ENCODE peak calls at places on chromosomes 2 and 18, in eight cellular contexts. V is activated naive CD4-positive, alpha-beta T cell treated with anti-CD3 and anti-CD28 coated beads, Interleukin-2, amount 10 ng/mL, durations not matched to agents 7 days and 5 days; Z is activated CD8-positive, alpha-beta memory T cell treated with anti-CD3 and anti-CD28 coated beads, Interleukin-2, amount 50 U/mL, for 4 hours; O is NCI-H1105; Q is bronchial epithelial cell; S is body of pancreas; A is stimulated activated naive B cell treated with anti-CD40 and anti-IgM and Interleukin-4, amounts not matched to agents 10 μg/mL and 1 μg/mL and 100 μg/mL, for 72 hours; G is activated effector memory CD4-positive, alpha-beta T cell treated with anti-CD3 and anti-CD28 coated beads, Interleukin-2, amount 50 U/mL, for 16 hours. B is an unnamed sample.

GRCh38 chr18:26621161-26622026 is 73.0 kb upstream of the KCTD1 start:
- DNase-seq in V (peak), Z (no peak), O (no peak), Q (peak), S (peak), A (peak), G (no peak), B (no peak)

GRCh38 chr2:224017976-224018375 is 21.1 kb downstream of the SERPINE2 start:
- DNase-seq in V (no peak), Z (no peak), O (no peak), Q (no peak), S (no peak), A (no peak), G (no peak), B (no peak)

GRCh38 chr18:28793911-28794310 is 617.0 kb upstream of the CDH2 start:
- DNase-seq in V (no peak), Z (no peak), O (no peak), Q (peak), S (no peak), A (no peak), G (no peak), B (peak)

GRCh38 chr2:23618696-23619530 is 233.9 kb downstream of the KLHL29 start:
- DNase-seq in V (no peak), Z (no peak), O (no peak), Q (peak), S (no peak), A (no peak), G (no peak), B (no peak)

GRCh38 chr2:24754985-24755690 is 38.1 kb downstream of the PTRHD1 start:
- DNase-seq in V (no peak), Z (no peak), O (no peak), Q (peak), S (no peak), A (no peak), G (no peak), B (peak)

GRCh38 chr2:20030224-20030623 is 17.8 kb upstream of the MATN3 start:
- DNase-seq in V (no peak), Z (no peak), O (no peak), Q (no peak), S (no peak), A (no peak), G (no peak), B (no peak)

GRCh38 chr18:9322730-9323129 is 11.8 kb upstream of the TWSG1 start:
- DNase-seq in V (no peak), Z (no peak), O (no peak), Q (no peak), S (no peak), A (no peak), G (no peak), B (no peak)

GRCh38 chr18:59039449-59039848 is 100.2 kb upstream of the SEC11C start:
- DNase-seq in V (no peak), Z (no peak), O (no peak), Q (no peak), S (no peak), A (no peak), G (no peak), B (no peak)

GRCh38 chr2:162074579-162074922 is 536 bp upstream of the DPP4 start:
- DNase-seq in V (no peak), Z (no peak), O (no peak), Q (no peak), S (no peak), A (no peak), G (no peak), B (no peak)

GRCh38 chr2:160918909-160919503 is 241.2 kb upstream of the TANK start:
- DNase-seq in V (peak), Z (peak), O (no peak), Q (peak), S (peak), A (no peak), G (peak), B (peak)

GRCh38 chr2:11720752-11721151 is 25.7 kb upstream of the LPIN1 start:
- DNase-seq in V (no peak), Z (no peak), O (no peak), Q (peak), S (no peak), A (no peak), G (no peak), B (no peak)

GRCh38 chr2:175605599-175605988 is 396.5 kb downstream of the LNPK start:
- DNase-seq in V (no peak), Z (no peak), O (peak), Q (no peak), S (no peak), A (no peak), G (no peak), B (peak)

GRCh38 chr2:209640358-209640757 is 131.3 kb upstream of the UNC80 start:
- DNase-seq in V (no peak), Z (no peak), O (no peak), Q (peak), S (no peak), A (no peak), G (no peak), B (no peak)

GRCh38 chr2:147631294-147631693 is 213.5 kb upstream of the ACVR2A start:
- DNase-seq in V (no peak), Z (no peak), O (no peak), Q (no peak), S (no peak), A (no peak), G (no peak), B (no peak)

GRCh38 chr2:11073251-11073650 is 82.0 kb upstream of the SLC66A3 start:
- DNase-seq in V (peak), Z (no peak), O (no peak), Q (peak), S (peak), A (no peak), G (no peak), B (peak)

GRCh38 chr18:75478996-75479870 is 51.7 kb upstream of the SMIM21 start:
- DNase-seq in V (no peak), Z (no peak), O (peak), Q (peak), S (no peak), A (no peak), G (no peak), B (peak)